ENCODE peak calls at places on chromosomes 3 and 15, in five cellular contexts. F, O, M, C and E are unnamed samples.

GRCh38 chr3:148366743-148367410 is 330.8 kb upstream of the AGTR1 start:
- DNase-seq in F (peak), O (no peak), M (no peak), C (no peak), E (no peak)

GRCh38 chr3:128383316-128384235 is 83.1 kb downstream of the DNAJB8 start:
- DNase-seq in F (peak), O (peak), M (peak), C (no peak), E (no peak)

GRCh38 chr3:11060500-11061251 is 68.1 kb downstream of the SLC6A1 start:
- DNase-seq in F (peak), O (peak), M (peak), C (peak), E (no peak)

GRCh38 chr3:149581681-149582349 is 76.0 kb downstream of the WWTR1 start:
- DNase-seq in F (peak), O (peak), M (peak), C (no peak), E (no peak)

GRCh38 chr3:312170-312569 is 115.6 kb downstream of the CHL1 start:
- DNase-seq in F (no peak), O (no peak), M (no peak), C (no peak), E (no peak)

GRCh38 chr3:69273895-69274294 is 112.0 kb downstream of the FRMD4B start:
- DNase-seq in F (no peak), O (no peak), M (no peak), C (no peak), E (no peak)

GRCh38 chr15:84702961-84703482 is 12.9 kb downstream of the SEC11A start:
- DNase-seq in F (no peak), O (no peak), M (peak), C (no peak), E (no peak)

GRCh38 chr15:67125589-67126502 is 60.4 kb downstream of the SMAD3 start:
- DNase-seq in F (peak), O (peak), M (peak), C (no peak), E (peak)

GRCh38 chr15:93087825-93088199 is 1.2 kb downstream of the RGMA start:
- DNase-seq in F (peak), O (peak), M (peak), C (peak), E (peak)

GRCh38 chr3:97687734-97688133 is 76.8 kb upstream of the ARL6 start:
- DNase-seq in F (no peak), O (no peak), M (no peak), C (peak), E (no peak)

GRCh38 chr15:29693225-29693624 is 129.0 kb downstream of the TJP1 start:
- DNase-seq in F (no peak), O (no peak), M (no peak), C (no peak), E (no peak)

GRCh38 chr3:81416812-81417211 is 344.6 kb downstream of the GBE1 start:
- DNase-seq in F (no peak), O (no peak), M (no peak), C (no peak), E (no peak)

GRCh38 chr3:115272036-115272824 is 125.1 kb upstream of the ZBTB20 start:
- DNase-seq in F (peak), O (no peak), M (no peak), C (no peak), E (no peak)

GRCh38 chr3:2937578-2937977 is 172.6 kb downstream of the IL5RA start:
- DNase-seq in F (no peak), O (no peak), M (no peak), C (no peak), E (no peak)

GRCh38 chr3:109195812-109196211 is 59.3 kb downstream of the C3orf85 start:
- DNase-seq in F (peak), O (no peak), M (no peak), C (no peak), E (no peak)

GRCh38 chr3:108401836-108402235 is 105.5 kb downstream of the HHLA2 start:
- DNase-seq in F (no peak), O (no peak), M (no peak), C (no peak), E (no peak)

GRCh38 chr3:179726075-179726742 is 73.4 kb downstream of the USP13 start:
- DNase-seq in F (no peak), O (no peak), M (no peak), C (no peak), E (no peak)

GRCh38 chr3:175343946-175344345 is 484.8 kb downstream of the NAALADL2 start:
- DNase-seq in F (no peak), O (no peak), M (no peak), C (no peak), E (no peak)

GRCh38 chr15:74343127-74343796 is 24.2 kb downstream of the CYP11A1 start:
- DNase-seq in F (no peak), O (no peak), M (no peak), C (no peak), E (no peak)

GRCh38 chr3:182800508-182800907 is 7.2 kb downstream of the ATP11B start:
- DNase-seq in F (no peak), O (no peak), M (no peak), C (no peak), E (no peak)

GRCh38 chr3:120909602-120909878 is 1.5 kb downstream of the STXBP5L start:
- DNase-seq in F (no peak), O (no peak), M (no peak), C (peak), E (no peak)

GRCh38 chr3:54888162-54888561 is 39.7 kb downstream of the LRTM1 start:
- DNase-seq in F (no peak), O (no peak), M (no peak), C (no peak), E (no peak)

GRCh38 chr3:152175576-152175883 is 93.2 kb upstream of the MBNL1 start:
- DNase-seq in F (peak), O (no peak), M (no peak), C (no peak), E (no peak)

GRCh38 chr3:188286087-188286513 is 132.1 kb downstream of the LPP start:
- DNase-seq in F (peak), O (no peak), M (no peak), C (no peak), E (peak)

GRCh38 chr3:39990532-39990931 is 181.1 kb downstream of the MYRIP start:
- DNase-seq in F (peak), O (peak), M (no peak), C (peak), E (no peak)

GRCh38 chr3:181710581-181711255 is 1.0 kb upstream of the SOX2 start:
- DNase-seq in F (peak), O (no peak), M (no peak), C (peak), E (no peak)

GRCh38 chr15:31974855-31975421 is 55.4 kb upstream of the CHRNA7 start:
- DNase-seq in F (peak), O (peak), M (no peak), C (peak), E (no peak)

GRCh38 chr3:161291191-161291901 is 70.2 kb downstream of the NMD3 start:
- DNase-seq in F (no peak), O (no peak), M (no peak), C (no peak), E (no peak)

GRCh38 chr3:48820626-48821324 is 26.9 kb downstream of the PRKAR2A start:
- DNase-seq in F (no peak), O (no peak), M (no peak), C (no peak), E (no peak)

DNA sequence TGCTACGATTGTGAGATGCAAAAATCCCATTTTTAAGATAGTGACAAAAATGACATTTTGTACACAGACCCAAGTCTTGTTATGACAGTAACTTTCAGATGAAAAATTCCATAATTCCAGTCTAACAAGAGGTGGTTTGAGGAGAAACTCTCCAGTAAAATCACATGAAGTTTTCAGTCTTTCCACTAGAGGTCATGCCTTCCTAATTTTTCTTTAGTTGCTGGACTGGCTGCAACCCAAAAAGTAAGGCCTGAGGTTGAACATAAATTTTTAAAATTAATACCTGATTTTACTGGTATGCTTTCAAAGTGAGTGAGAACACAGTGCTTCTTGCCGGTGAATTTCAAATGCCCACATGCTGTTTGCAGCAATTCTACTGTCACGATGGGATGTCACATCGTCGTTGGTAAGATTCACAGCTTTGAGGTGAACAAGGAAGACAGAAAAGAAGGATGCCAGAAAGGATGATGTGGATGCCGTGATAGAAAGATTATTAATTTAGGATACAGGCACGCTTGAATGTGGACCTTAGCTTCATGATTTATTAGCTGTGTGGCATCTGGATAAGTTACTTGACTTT is 89.0 kb upstream of the FGF12 start:
- DNase-seq in F (peak), O (peak), M (no peak), C (no peak), E (no peak)
- TF ChIP-seq POLR2A in F (no peak), O (no peak), M (no peak), C (no peak), E (no peak)

GRCh38 chr3:78741066-78741645 is 1026.6 kb downstream of the ROBO1 start:
- DNase-seq in F (peak), O (peak), M (no peak), C (no peak), E (no peak)
- TF ChIP-seq CTCF in F (no peak), O (no peak), M (no peak), C (no peak), E (no peak)

GRCh38 chr15:94370197-94370987 is 139.0 kb downstream of the MCTP2 start:
- DNase-seq in F (no peak), O (no peak), M (no peak), C (no peak), E (no peak)
- TF ChIP-seq EP300 in F (no peak), O (no peak), M (no peak), C (no peak), E (no peak)

DNA sequence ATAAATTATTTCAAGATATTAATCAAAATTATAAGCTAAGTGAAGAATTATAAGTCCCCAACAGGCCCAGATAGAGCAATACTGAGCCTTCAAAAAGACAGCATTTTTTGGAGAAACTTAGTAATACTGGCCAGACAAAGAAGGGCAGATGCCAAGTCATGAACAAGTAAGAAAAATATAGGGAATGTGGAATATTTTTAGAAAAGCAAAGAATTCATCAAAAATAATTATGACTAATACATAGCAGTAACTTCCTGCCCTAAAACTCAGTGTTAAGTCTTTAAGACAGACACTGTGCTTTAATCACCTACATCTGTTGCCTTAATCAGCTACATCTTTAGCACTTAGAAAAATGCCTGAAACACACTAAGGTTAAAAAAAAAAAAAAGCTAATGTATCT is 31.2 kb downstream of the DPH6 start:
- DNase-seq in F (no peak), O (no peak), M (no peak), C (no peak), E (no peak)
- TF ChIP-seq POLR2A in F (no peak), O (no peak), M (no peak), C (no peak), E (no peak)

DNA sequence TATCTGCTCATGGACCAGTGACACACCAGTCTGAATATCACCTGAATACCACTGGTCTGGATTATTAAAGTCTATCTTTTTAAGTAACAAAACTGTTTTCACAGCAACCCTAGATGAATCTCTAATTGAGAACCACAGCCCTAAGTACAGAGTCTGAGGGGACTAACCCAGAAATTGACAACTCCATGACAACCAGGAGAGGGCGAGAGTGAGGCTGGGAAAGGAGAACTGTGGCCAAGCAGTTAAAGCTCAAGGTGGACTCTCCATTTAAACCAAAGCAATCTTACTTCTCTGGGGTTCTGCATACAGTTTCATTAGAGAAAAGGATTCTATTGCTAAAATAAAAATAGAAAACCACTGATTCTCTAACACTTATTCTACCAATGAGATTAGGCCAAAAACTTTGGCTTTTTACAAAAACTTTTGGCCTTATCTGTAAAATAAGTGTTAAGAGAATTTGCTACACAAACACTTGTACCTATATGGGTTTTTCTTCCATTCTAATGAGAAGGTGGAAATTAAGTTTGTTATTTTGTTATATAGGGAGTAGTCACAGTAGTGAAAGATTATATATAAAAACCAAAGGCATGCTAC is 11.4 kb downstream of the NEK10 start:
- DNase-seq in F (peak), O (peak), M (no peak), C (peak), E (no peak)
- TF ChIP-seq CTCF in F (peak), O (peak), M (no peak), C (peak), E (peak)

GRCh38 chr3:184016820-184017671 is 638 bp downstream of the ABCC5 start:
- DNase-seq in F (peak), O (peak), M (peak), C (peak), E (no peak)

GRCh38 chr3:184018424-184018973 is 815 bp upstream of the ABCC5 start:
- DNase-seq in F (no peak), O (no peak), M (peak), C (no peak), E (no peak)

GRCh38 chr3:184016169-184016570 is 1.5 kb downstream of the ABCC5 start:
- DNase-seq in F (no peak), O (peak), M (no peak), C (no peak), E (no peak)

GRCh38 chr3:184015381-184016019 is 2.2 kb downstream of the ABCC5 start:
- DNase-seq in F (no peak), O (peak), M (no peak), C (no peak), E (no peak)

GRCh38 chr3:184017672-184018423 is at the start of gene ABCC5:
- DNase-seq in F (peak), O (peak), M (peak), C (peak), E (peak)
- TF ChIP-seq EP300 in F (no peak), O (peak), M (no peak), C (no peak), E (no peak)

GRCh38 chr3:119637679-119638525 is 22.5 kb downstream of the POPDC2 start:
- DNase-seq in F (peak), O (peak), M (no peak), C (no peak), E (no peak)
- TF ChIP-seq POLR2A in F (no peak), O (no peak), M (no peak), C (no peak), E (no peak)

GRCh38 chr15:53634517-53635106 is 124.9 kb downstream of the WDR72 start:
- DNase-seq in F (no peak), O (no peak), M (no peak), C (no peak), E (no peak)
- TF ChIP-seq CTCF in F (no peak), O (no peak), M (no peak), C (no peak), E (no peak)

DNA sequence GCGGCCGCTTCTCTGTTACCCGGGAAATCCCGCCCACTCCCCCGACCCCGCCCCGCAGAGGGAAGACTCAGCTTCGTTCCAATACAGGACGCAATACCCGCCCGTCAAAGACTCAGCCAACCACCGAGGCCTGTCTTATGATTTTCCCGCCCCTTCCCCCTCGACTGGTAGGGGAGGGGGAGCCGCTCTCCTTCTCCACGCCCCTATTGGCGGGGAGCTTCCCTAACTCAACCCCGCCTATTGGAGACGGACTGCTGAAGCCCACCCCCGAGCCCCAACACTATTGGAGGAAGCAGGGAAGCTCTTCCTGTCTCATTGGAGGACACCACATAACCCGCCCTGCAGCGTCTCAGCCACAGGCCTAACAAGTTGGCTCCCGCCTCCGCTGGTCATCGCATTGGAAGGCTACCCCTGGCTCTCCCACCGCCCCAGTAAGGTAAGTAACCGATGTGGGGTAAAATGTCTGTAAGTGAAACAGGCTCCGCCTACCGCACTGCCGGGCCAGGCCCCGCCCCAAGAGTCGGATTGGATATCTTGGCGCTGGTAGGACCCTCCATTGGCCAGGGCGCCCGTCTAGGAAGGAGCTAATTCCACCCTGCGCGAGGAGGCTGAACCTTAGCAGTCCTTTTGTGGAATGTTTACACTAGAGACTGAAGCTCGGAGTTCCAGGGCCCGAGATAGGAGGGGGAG is at the start of gene SIN3A:
- DNase-seq in F (peak), O (peak), M (peak), C (peak), E (peak)
- TF ChIP-seq EP300 in F (no peak), O (no peak), M (no peak), C (no peak), E (no peak)

GRCh38 chr3:122324871-122325323 is at the start of gene CSTA:
- DNase-seq in F (no peak), O (no peak), M (no peak), C (no peak), E (no peak)
- TF ChIP-seq POLR2A in F (no peak), O (no peak), M (no peak), C (no peak), E (no peak)